ENCODE peak calls at places on chromosomes 3 and 15, in six cellular contexts. P is T-helper 17 cell; W is fibroblast of pulmonary artery; O is naive thymus-derived CD8-positive, alpha-beta T cell; R is A172; Z is EL. B is an unnamed sample.

GRCh38 chr3:8443829-8444791 is 57.5 kb upstream of the LMCD1 start:
- DNase-seq in O (no peak), W (peak; percentile 100), R (peak; percentile 97), Z (peak; percentile 98), P (no peak), B (no peak)

GRCh38 chr3:194503101-194503531 is 16.3 kb upstream of the ATP13A3 start:
- DNase-seq in O (no peak), P (no peak), W (no peak), R (no peak), Z (no peak), B (no peak)

GRCh38 chr3:134189848-134190247 is 60.8 kb downstream of the RYK start:
- DNase-seq in O (no peak), P (no peak), W (no peak), Z (no peak), R (no peak), B (no peak)

GRCh38 chr3:21750291-21750690 is 719 bp downstream of the ZNF385D start:
- DNase-seq in R (no peak), O (no peak), Z (peak; percentile 30), W (peak; percentile 34), P (no peak), B (no peak)

GRCh38 chr3:52784931-52785590 is 7.7 kb downstream of the ITIH1 start:
- DNase-seq in P (no peak), W (no peak), R (no peak), O (no peak), Z (no peak), B (no peak)

GRCh38 chr3:15630646-15631350 is 29.3 kb downstream of the BTD start:
- DNase-seq in Z (peak; percentile 91), W (peak; percentile 82), O (no peak), P (no peak), R (peak; percentile 91), B (no peak)

GRCh38 chr3:30156586-30157498 is 449.6 kb upstream of the TGFBR2 start:
- DNase-seq in P (no peak), W (peak; percentile 67), R (no peak), O (no peak), Z (peak; percentile 6), B (no peak)

GRCh38 chr15:100775581-100776185 is 103.9 kb upstream of the ALDH1A3 start:
- DNase-seq in R (no peak), P (no peak), O (no peak), Z (no peak), W (no peak), B (no peak)

GRCh38 chr15:73838795-73839565 is 34.4 kb upstream of the TBC1D21 start:
- DNase-seq in R (peak; percentile 4), Z (peak; percentile 5), O (no peak), P (no peak), W (peak; percentile 13), B (no peak)

GRCh38 chr3:44966795-44967278 is 9.1 kb downstream of the ZDHHC3 start:
- DNase-seq in R (no peak), O (no peak), Z (no peak), W (peak; percentile 20), P (no peak), B (no peak)

GRCh38 chr3:31094048-31094447 is 199.6 kb upstream of the GADL1 start:
- DNase-seq in P (no peak), W (no peak), O (no peak), Z (no peak), R (no peak), B (no peak)

GRCh38 chr3:110456001-110456400 is 615.6 kb upstream of the NECTIN3 start:
- DNase-seq in W (no peak), P (no peak), Z (peak; percentile 6), O (no peak), R (no peak), B (no peak)

GRCh38 chr3:28328188-28329151 is 20.1 kb upstream of the ZCWPW2 start:
- DNase-seq in R (peak; percentile 36), Z (peak; percentile 20), W (peak; percentile 61), O (no peak), P (no peak), B (no peak)